ENCODE peak calls at places on chromosomes 4 and X, in nine cellular contexts. One of them, this sample, is unnamed.

GRCh38 chrX:44022964-44023363 is 49.8 kb upstream of the NDP start:
- DNase-seq in kidney: no peak
- DNase-seq in fibroblast of lung: no peak
- DNase-seq in H1: no peak
- DNase-seq in colonic mucosa: no peak
- DNase-seq in mammary epithelial cell: no peak
- DNase-seq in MM.1S: no peak
- DNase-seq in DND-41: no peak
- DNase-seq in neural progenitor cell: no peak
- DNase-seq in this sample: no peak

GRCh38 chr4:165627128-165627527 is 245.9 kb upstream of the TLL1 start:
- DNase-seq in kidney: no peak
- DNase-seq in fibroblast of lung: no peak
- DNase-seq in H1: no peak
- DNase-seq in colonic mucosa: no peak
- DNase-seq in mammary epithelial cell: no peak
- DNase-seq in MM.1S: no peak
- DNase-seq in DND-41: no peak
- DNase-seq in neural progenitor cell: no peak
- DNase-seq in this sample: no peak

GRCh38 chr4:65669008-65669971 is 999 bp downstream of the EPHA5 start:
- DNase-seq in kidney: peak; percentile 63
- DNase-seq in fibroblast of lung: peak; percentile 59
- DNase-seq in H1: peak; percentile 71
- DNase-seq in colonic mucosa: no peak
- DNase-seq in mammary epithelial cell: no peak
- DNase-seq in MM.1S: no peak
- DNase-seq in DND-41: no peak
- DNase-seq in neural progenitor cell: peak; percentile 58
- DNase-seq in this sample: peak; percentile 80

GRCh38 chr4:122764071-122764807 is 31.7 kb downstream of the BBS12 start:
- DNase-seq in kidney: no peak
- DNase-seq in fibroblast of lung: peak; percentile 83
- DNase-seq in H1: no peak
- DNase-seq in colonic mucosa: no peak
- DNase-seq in mammary epithelial cell: no peak
- DNase-seq in MM.1S: no peak
- DNase-seq in DND-41: no peak
- DNase-seq in neural progenitor cell: no peak
- DNase-seq in this sample: no peak

GRCh38 chrX:21778236-21778635 is 20.3 kb upstream of the SMPX start:
- DNase-seq in kidney: no peak
- DNase-seq in fibroblast of lung: no peak
- DNase-seq in H1: no peak
- DNase-seq in colonic mucosa: no peak
- DNase-seq in mammary epithelial cell: no peak
- DNase-seq in MM.1S: no peak
- DNase-seq in DND-41: no peak
- DNase-seq in neural progenitor cell: no peak
- DNase-seq in this sample: no peak

GRCh38 chr4:183349673-183350072 is 27.4 kb upstream of the CLDN24 start:
- DNase-seq in kidney: no peak
- DNase-seq in fibroblast of lung: peak; percentile 78
- DNase-seq in H1: no peak
- DNase-seq in colonic mucosa: no peak
- DNase-seq in mammary epithelial cell: peak; percentile 71
- DNase-seq in MM.1S: no peak
- DNase-seq in DND-41: no peak
- DNase-seq in neural progenitor cell: no peak
- DNase-seq in this sample: no peak

GRCh38 chr4:8435656-8436121 is 4.8 kb downstream of the ACOX3 start:
- DNase-seq in kidney: no peak
- DNase-seq in fibroblast of lung: no peak
- DNase-seq in H1: no peak
- DNase-seq in colonic mucosa: no peak
- DNase-seq in mammary epithelial cell: peak; percentile 32
- DNase-seq in MM.1S: peak; percentile 80
- DNase-seq in DND-41: peak; percentile 47
- DNase-seq in neural progenitor cell: no peak
- DNase-seq in this sample: peak; percentile 53

GRCh38 chr4:2340272-2341061 is 78.0 kb downstream of the ZFYVE28 start:
- DNase-seq in kidney: peak; percentile 35
- DNase-seq in fibroblast of lung: no peak
- DNase-seq in H1: no peak
- DNase-seq in colonic mucosa: peak; percentile 13
- DNase-seq in mammary epithelial cell: no peak
- DNase-seq in MM.1S: no peak
- DNase-seq in DND-41: peak; percentile 1
- DNase-seq in neural progenitor cell: no peak
- DNase-seq in this sample: no peak

GRCh38 chr4:32462944-32463343 is 1742.8 kb downstream of the PCDH7 start:
- DNase-seq in kidney: no peak
- DNase-seq in fibroblast of lung: peak; percentile 1
- DNase-seq in H1: peak; percentile 49
- DNase-seq in colonic mucosa: no peak
- DNase-seq in mammary epithelial cell: no peak
- DNase-seq in MM.1S: peak; percentile 31
- DNase-seq in DND-41: no peak
- DNase-seq in neural progenitor cell: peak; percentile 33
- DNase-seq in this sample: peak; percentile 69

GRCh38 chr4:41883988-41884737 is 51.1 kb upstream of the TMEM33 start:
- DNase-seq in kidney: no peak
- DNase-seq in fibroblast of lung: no peak
- DNase-seq in H1: no peak
- DNase-seq in colonic mucosa: no peak
- DNase-seq in mammary epithelial cell: no peak
- DNase-seq in MM.1S: no peak
- DNase-seq in DND-41: no peak
- DNase-seq in neural progenitor cell: no peak
- DNase-seq in this sample: peak; percentile 44

GRCh38 chrX:70479197-70479969 is 34.7 kb downstream of the DLG3 start:
- DNase-seq in kidney: no peak
- DNase-seq in fibroblast of lung: peak; percentile 76
- DNase-seq in H1: no peak
- DNase-seq in colonic mucosa: no peak
- DNase-seq in mammary epithelial cell: peak; percentile 60
- DNase-seq in MM.1S: no peak
- DNase-seq in DND-41: no peak
- DNase-seq in neural progenitor cell: no peak
- DNase-seq in this sample: no peak

GRCh38 chrX:134173541-134174272 is 63.3 kb upstream of the CCDC160 start:
- DNase-seq in kidney: no peak
- DNase-seq in fibroblast of lung: no peak
- DNase-seq in H1: peak; percentile 46
- DNase-seq in colonic mucosa: no peak
- DNase-seq in mammary epithelial cell: no peak
- DNase-seq in MM.1S: no peak
- DNase-seq in DND-41: peak; percentile 75
- DNase-seq in neural progenitor cell: peak; percentile 77
- DNase-seq in this sample: peak; percentile 76

GRCh38 chr4:151012376-151012775 is 2.7 kb downstream of the LRBA start:
- DNase-seq in kidney: no peak
- DNase-seq in fibroblast of lung: no peak
- DNase-seq in H1: no peak
- DNase-seq in colonic mucosa: no peak
- DNase-seq in mammary epithelial cell: no peak
- DNase-seq in MM.1S: no peak
- DNase-seq in DND-41: no peak
- DNase-seq in neural progenitor cell: no peak
- DNase-seq in this sample: no peak

GRCh38 chr4:125101706-125102105 is 213.0 kb upstream of the FAT4 start:
- DNase-seq in kidney: no peak
- DNase-seq in fibroblast of lung: no peak
- DNase-seq in H1: no peak
- DNase-seq in colonic mucosa: no peak
- DNase-seq in mammary epithelial cell: peak; percentile 76
- DNase-seq in MM.1S: no peak
- DNase-seq in DND-41: no peak
- DNase-seq in neural progenitor cell: no peak
- DNase-seq in this sample: no peak

DNA sequence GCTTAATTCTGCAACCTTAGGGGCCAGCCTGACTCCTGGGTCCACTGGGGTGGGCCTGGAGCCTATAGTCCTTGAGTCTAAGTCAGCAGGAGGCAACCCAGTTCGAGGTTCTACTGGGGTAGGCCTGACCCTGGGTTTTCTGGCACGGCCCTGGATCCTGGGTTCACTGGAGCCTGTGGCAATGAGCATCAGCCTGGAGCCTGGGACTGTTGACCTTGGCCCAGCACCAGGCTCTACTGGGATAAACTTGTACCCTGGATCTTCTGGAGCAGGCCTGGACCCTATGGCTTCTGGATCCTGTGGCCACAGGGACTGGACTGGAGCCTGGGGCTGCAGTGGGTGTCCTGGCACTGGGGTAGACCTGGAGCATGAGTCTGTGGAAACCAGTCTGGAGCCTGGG is 874.3 kb upstream of the INTU start:
- DNase-seq in kidney: no peak
- DNase-seq in fibroblast of lung: no peak
- DNase-seq in H1: no peak
- DNase-seq in colonic mucosa: no peak
- DNase-seq in mammary epithelial cell: no peak
- DNase-seq in MM.1S: no peak
- DNase-seq in DND-41: no peak
- DNase-seq in neural progenitor cell: no peak
- DNase-seq in this sample: no peak
- H3K9ac ChIP-seq in kidney: no peak overlapping the region
- H3K9ac ChIP-seq in fibroblast of lung: no peak overlapping the region
- H3K9ac ChIP-seq in H1: no peak overlapping the region
- H3K9ac ChIP-seq in colonic mucosa: no peak overlapping the region
- H3K9ac ChIP-seq in mammary epithelial cell: no peak overlapping the region
- H3K9ac ChIP-seq in MM.1S: no peak overlapping the region
- H3K9ac ChIP-seq in DND-41: no peak overlapping the region
- H3K9ac ChIP-seq in neural progenitor cell: no peak overlapping the region
- H3K9ac ChIP-seq in this sample: no peak overlapping the region

GRCh38 chr4:82358773-82359324 is 14.9 kb downstream of the HNRNPD start:
- DNase-seq in kidney: no peak
- DNase-seq in fibroblast of lung: no peak
- DNase-seq in H1: no peak
- DNase-seq in colonic mucosa: no peak
- DNase-seq in mammary epithelial cell: no peak
- DNase-seq in MM.1S: no peak
- DNase-seq in DND-41: no peak
- DNase-seq in neural progenitor cell: no peak
- DNase-seq in this sample: no peak

GRCh38 chr4:82357640-82358039 is 16.2 kb downstream of the HNRNPD start:
- DNase-seq in kidney: no peak
- DNase-seq in fibroblast of lung: no peak
- DNase-seq in H1: no peak
- DNase-seq in colonic mucosa: no peak
- DNase-seq in mammary epithelial cell: no peak
- DNase-seq in MM.1S: no peak
- DNase-seq in DND-41: no peak
- DNase-seq in neural progenitor cell: no peak
- DNase-seq in this sample: no peak

GRCh38 chr4:82360298-82361177 is 13.3 kb downstream of the HNRNPD start:
- DNase-seq in kidney: no peak
- DNase-seq in fibroblast of lung: no peak
- DNase-seq in H1: no peak
- DNase-seq in colonic mucosa: no peak
- DNase-seq in mammary epithelial cell: peak; percentile 20
- DNase-seq in MM.1S: peak; percentile 24
- DNase-seq in DND-41: no peak
- DNase-seq in neural progenitor cell: peak; percentile 67
- DNase-seq in this sample: no peak

GRCh38 chr4:82363896-82364487 is 9.8 kb downstream of the HNRNPD start:
- DNase-seq in kidney: no peak
- DNase-seq in fibroblast of lung: no peak
- DNase-seq in H1: no peak
- DNase-seq in colonic mucosa: no peak
- DNase-seq in mammary epithelial cell: no peak
- DNase-seq in MM.1S: no peak
- DNase-seq in DND-41: no peak
- DNase-seq in neural progenitor cell: no peak
- DNase-seq in this sample: peak; percentile 53

GRCh38 chr4:82362565-82362964 is 11.2 kb downstream of the HNRNPD start:
- DNase-seq in kidney: no peak
- DNase-seq in fibroblast of lung: no peak
- DNase-seq in H1: no peak
- DNase-seq in colonic mucosa: no peak
- DNase-seq in mammary epithelial cell: no peak
- DNase-seq in MM.1S: no peak
- DNase-seq in DND-41: no peak
- DNase-seq in neural progenitor cell: no peak
- DNase-seq in this sample: peak; percentile 53
- TF ChIP-seq CTCF in kidney: no peak
- TF ChIP-seq CTCF in fibroblast of lung: no peak
- TF ChIP-seq CTCF in H1: no peak
- TF ChIP-seq CTCF in colonic mucosa: no peak
- TF ChIP-seq CTCF in mammary epithelial cell: no peak
- TF ChIP-seq CTCF in MM.1S: no peak
- TF ChIP-seq CTCF in DND-41: no peak
- TF ChIP-seq CTCF in neural progenitor cell: no peak
- TF ChIP-seq CTCF in this sample: no peak

GRCh38 chrX:1105671-1106419 is 106.6 kb downstream of the CRLF2 start:
- DNase-seq in kidney: no peak
- DNase-seq in fibroblast of lung: no peak
- DNase-seq in H1: no peak
- DNase-seq in colonic mucosa: no peak
- DNase-seq in mammary epithelial cell: no peak
- DNase-seq in MM.1S: peak; percentile 50
- DNase-seq in DND-41: no peak
- DNase-seq in neural progenitor cell: peak; percentile 21
- DNase-seq in this sample: peak; percentile 74
- H3K9me3 ChIP-seq in kidney: no peaks in the 10 kb centered on the region
- H3K9me3 ChIP-seq in fibroblast of lung: peaks cover 7% of the 10 kb centered on the region
- H3K9me3 ChIP-seq in H1: no peaks in the 10 kb centered on the region
- H3K9me3 ChIP-seq in colonic mucosa: no peaks in the 10 kb centered on the region
- H3K9me3 ChIP-seq in mammary epithelial cell: peaks cover 28% of the 10 kb centered on the region
- H3K9me3 ChIP-seq in MM.1S: no peaks in the 10 kb centered on the region
- H3K9me3 ChIP-seq in DND-41: peaks cover 5% of the 10 kb centered on the region
- H3K9me3 ChIP-seq in neural progenitor cell: no peaks in the 10 kb centered on the region
- H3K9me3 ChIP-seq in this sample: no peaks in the 10 kb centered on the region

GRCh38 chr4:4575284-4576211 is 33.7 kb upstream of the STX18 start:
- DNase-seq in kidney: peak; percentile 87
- DNase-seq in fibroblast of lung: peak; percentile 55
- DNase-seq in H1: peak; percentile 83
- DNase-seq in colonic mucosa: peak; percentile 72
- DNase-seq in mammary epithelial cell: no peak
- DNase-seq in MM.1S: peak; percentile 59
- DNase-seq in DND-41: no peak
- DNase-seq in neural progenitor cell: peak; percentile 96
- DNase-seq in this sample: peak; percentile 93
- H3K9ac ChIP-seq in kidney: peak overlapping the region; percentile 61
- H3K9ac ChIP-seq in fibroblast of lung: peak overlapping the region; percentile 69
- H3K9ac ChIP-seq in H1: no peak overlapping the region
- H3K9ac ChIP-seq in colonic mucosa: peak overlapping the region; percentile 69
- H3K9ac ChIP-seq in mammary epithelial cell: no peak overlapping the region
- H3K9ac ChIP-seq in MM.1S: peak overlapping the region; percentile 53
- H3K9ac ChIP-seq in DND-41: no peak overlapping the region
- H3K9ac ChIP-seq in neural progenitor cell: no peak overlapping the region
- H3K9ac ChIP-seq in this sample: peak overlapping the region; percentile 37

GRCh38 chr4:114780205-114780604 is 181.6 kb downstream of the UGT8 start:
- DNase-seq in kidney: no peak
- DNase-seq in fibroblast of lung: peak; percentile 23
- DNase-seq in H1: no peak
- DNase-seq in colonic mucosa: no peak
- DNase-seq in mammary epithelial cell: no peak
- DNase-seq in MM.1S: peak; percentile 9
- DNase-seq in DND-41: no peak
- DNase-seq in neural progenitor cell: peak; percentile 68
- DNase-seq in this sample: peak; percentile 63
- TF ChIP-seq CTCF in kidney: peak; percentile 26
- TF ChIP-seq CTCF in fibroblast of lung: peak; percentile 8
- TF ChIP-seq CTCF in H1: no peak
- TF ChIP-seq CTCF in colonic mucosa: peak; percentile 28
- TF ChIP-seq CTCF in mammary epithelial cell: peak; percentile 33
- TF ChIP-seq CTCF in MM.1S: peak; percentile 31
- TF ChIP-seq CTCF in DND-41: peak; percentile 18
- TF ChIP-seq CTCF in neural progenitor cell: peak; percentile 66
- TF ChIP-seq CTCF in this sample: peak; percentile 81

This sample was measured in endodermal cell.